ENCODE peak calls at places on chromosomes 2 and 18, in eight cellular contexts. M is neural crest cell; V is AG08395; X is stromal cell of bone marrow; N is cardiac muscle cell; L is caudate nucleus; H is activated naive CD8-positive, alpha-beta T cell treated with anti-CD3 and anti-CD28 coated beads, Interleukin-2, amount 10 ng/mL, durations not matched to agents 7 days and 5 days; E is colonic mucosa. P is an unnamed sample.
A peak's percentile ranks its signal among the peaks of the same experiment; 100 is the strongest.

GRCh38 chr2:69960821-69961220 is 610 bp downstream of the ASPRV1 start:
- DNase-seq in M (no peak), H (no peak), V (no peak), N (no peak), E (no peak), X (no peak), L (no peak), P (no peak)

GRCh38 chr2:96264656-96265348 is 995 bp downstream of the TMEM127 start:
- DNase-seq in N (peak; percentile 71), V (peak; percentile 36), X (no peak), L (no peak), H (peak; percentile 71), M (peak; percentile 28), E (peak; percentile 32), P (no peak)

GRCh38 chr18:76721207-76721996 is 101.0 kb upstream of the ZNF236 start:
- DNase-seq in N (no peak), H (peak; percentile 74), M (no peak), E (no peak), L (no peak), X (no peak), V (no peak), P (peak; percentile 42)

GRCh38 chr2:25161055-25161781 is 7.2 kb downstream of the POMC start:
- DNase-seq in X (no peak), V (peak; percentile 19), N (no peak), M (no peak), E (peak; percentile 64), H (peak; percentile 82), L (no peak), P (peak; percentile 32)

GRCh38 chr2:145906356-145906755 is 1386.4 kb upstream of the ZEB2 start:
- DNase-seq in H (no peak), L (no peak), V (no peak), N (no peak), M (no peak), X (no peak), E (no peak), P (no peak)

GRCh38 chr2:241272298-241272721 is 43.2 kb downstream of the HDLBP start:
- DNase-seq in L (no peak), N (peak; percentile 73), E (peak; percentile 29), X (no peak), M (peak; percentile 16), V (no peak), H (no peak), P (no peak)

GRCh38 chr2:128302744-128303067 is 16.0 kb downstream of the HS6ST1 start:
- DNase-seq in L (no peak), N (no peak), V (no peak), H (no peak), E (no peak), M (no peak), X (no peak), P (no peak)

GRCh38 chr2:233413529-233414272 is 59.4 kb downstream of the DGKD start:
- DNase-seq in V (peak; percentile 82), N (no peak), E (no peak), M (no peak), X (peak; percentile 41), L (peak; percentile 15), H (no peak), P (no peak)

GRCh38 chr2:119350311-119350998 is 16.2 kb downstream of the C2orf76 start:
- DNase-seq in H (no peak), N (peak; percentile 21), E (no peak), L (no peak), V (no peak), X (no peak), M (no peak), P (no peak)

GRCh38 chr2:12605936-12606335 is 110.8 kb upstream of the TRIB2 start:
- DNase-seq in X (no peak), L (no peak), E (no peak), H (no peak), N (no peak), M (no peak), V (no peak), P (no peak)

GRCh38 chr2:162062559-162062958 is 11.5 kb downstream of the DPP4 start:
- DNase-seq in M (no peak), E (no peak), V (no peak), X (no peak), N (no peak), L (no peak), H (no peak), P (no peak)

P was measured in small intestine.